ENCODE peak calls at places on chromosomes 12 and 14, in nine cellular contexts. N is cardiac muscle cell; L is CD4-positive, alpha-beta T cell; A is colonic mucosa; U is AG09309; P is right atrium auricular region; D is lower lobe of right lung; H is stomach; S is GM10248. T is an unnamed sample.
A peak's percentile ranks its signal among the peaks of the same experiment; 100 is the strongest.

GRCh38 chr12:71581206-71581605 is 82.4 kb downstream of the ZFC3H1 start:
- DNase-seq in N (no peak), L (no peak), A (no peak), U (no peak), P (no peak), D (no peak), H (no peak), S (no peak), T (no peak)

GRCh38 chr12:99746538-99746937 is 99.0 kb downstream of the GARIN6 start:
- DNase-seq in N (peak; percentile 2), L (no peak), A (no peak), U (no peak), P (no peak), D (no peak), H (no peak), S (no peak), T (no peak)

GRCh38 chr12:89472508-89472907 is 52.1 kb downstream of the GALNT4 start:
- DNase-seq in N (no peak), L (no peak), A (no peak), U (no peak), P (no peak), D (no peak), H (no peak), S (no peak), T (no peak)

GRCh38 chr12:40164034-40164433 is 58.2 kb upstream of the SLC2A13 start:
- DNase-seq in N (no peak), L (no peak), A (no peak), U (no peak), P (no peak), D (no peak), H (no peak), S (no peak), T (no peak)

GRCh38 chr14:43003845-43004244 is 1397.2 kb downstream of the LRFN5 start:
- DNase-seq in N (no peak), L (no peak), A (no peak), U (no peak), P (no peak), D (no peak), H (no peak), S (no peak), T (no peak)

GRCh38 chr12:20643822-20644221 is 51.3 kb upstream of the SLCO1C1 start:
- DNase-seq in N (no peak), L (no peak), A (no peak), U (no peak), P (no peak), D (no peak), H (no peak), S (no peak), T (no peak)

GRCh38 chr12:48285751-48286650 is 64.7 kb downstream of the ZNF641 start:
- DNase-seq in N (no peak), L (no peak), A (no peak), U (no peak), P (no peak), D (no peak), H (no peak), S (no peak), T (no peak)

GRCh38 chr12:49741882-49742620 is 694 bp downstream of the TMBIM6 start:
- DNase-seq in N (peak; percentile 85), L (peak; percentile 68), A (peak; percentile 90), U (peak; percentile 44), P (peak; percentile 93), D (peak; percentile 95), H (peak; percentile 93), S (peak; percentile 81), T (peak; percentile 87)

GRCh38 chr12:126891789-126892188 is 1375.2 kb upstream of the TMEM132C start:
- DNase-seq in N (no peak), L (no peak), A (no peak), U (no peak), P (no peak), D (no peak), H (no peak), S (no peak), T (no peak)

GRCh38 chr14:51581017-51581881 is 70.5 kb upstream of the FRMD6 start:
- DNase-seq in N (no peak), L (no peak), A (no peak), U (peak; percentile 92), P (no peak), D (no peak), H (no peak), S (no peak), T (no peak)

DNA sequence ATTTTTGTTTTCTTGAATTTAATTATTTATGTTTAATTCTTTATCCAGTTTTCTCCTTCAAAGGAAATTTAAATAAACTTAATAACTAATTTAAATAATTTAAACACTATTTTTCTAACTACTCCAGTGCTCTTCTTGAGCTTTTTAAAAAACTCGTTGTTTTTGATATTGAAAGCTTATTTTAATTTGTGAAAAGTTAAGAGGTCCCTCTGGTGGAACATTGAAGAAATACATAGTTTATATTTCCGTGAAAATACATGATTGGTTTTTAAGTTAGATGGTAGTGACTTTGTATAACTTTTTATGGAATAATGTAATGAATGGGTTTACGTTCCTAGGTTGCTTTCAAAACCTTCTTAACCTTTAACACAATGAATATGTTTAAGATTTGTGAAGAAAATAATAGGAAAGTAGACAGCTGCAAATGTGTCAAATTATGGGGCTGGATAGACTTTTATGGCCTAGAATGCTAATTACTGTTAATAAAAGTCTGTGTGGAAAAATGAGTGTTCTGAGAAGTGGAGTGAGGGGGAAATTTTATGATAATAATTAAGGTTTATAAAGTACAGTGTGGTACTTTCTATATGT is 45.9 kb upstream of the MSRB3 start:
- DNase-seq in N (no peak), L (no peak), A (no peak), U (no peak), P (no peak), D (no peak), H (no peak), S (peak; percentile 14), T (no peak)
- TF ChIP-seq CTCF in N (peak; percentile 36), L (peak; percentile 74), A (no peak), U (no peak), P (peak; percentile 65), D (peak; percentile 48), H (no peak), S (peak; percentile 12), T (peak; percentile 39)

GRCh38 chr12:52170827-52171226 is 21.0 kb downstream of the KRT80 start:
- DNase-seq in N (no peak), L (no peak), A (no peak), U (no peak), P (no peak), D (no peak), H (no peak), S (no peak), T (no peak)

GRCh38 chr12:52173526-52173925 is 18.3 kb downstream of the KRT80 start:
- DNase-seq in N (no peak), L (no peak), A (no peak), U (no peak), P (no peak), D (no peak), H (no peak), S (no peak), T (no peak)

GRCh38 chr12:52172956-52173355 is 18.9 kb downstream of the KRT80 start:
- DNase-seq in N (no peak), L (no peak), A (no peak), U (no peak), P (no peak), D (no peak), H (no peak), S (no peak), T (no peak)

GRCh38 chr12:52169886-52170285 is 21.9 kb downstream of the KRT80 start:
- DNase-seq in N (no peak), L (no peak), A (no peak), U (no peak), P (no peak), D (no peak), H (no peak), S (no peak), T (no peak)

GRCh38 chr12:52171950-52172512 is 19.8 kb downstream of the KRT80 start:
- DNase-seq in N (no peak), L (no peak), A (peak; percentile 57), U (no peak), P (no peak), D (peak; percentile 65), H (peak; percentile 61), S (no peak), T (peak; percentile 62)
- TF ChIP-seq CTCF in N (peak; percentile 41), L (no peak), A (peak; percentile 51), U (peak; percentile 44), P (peak; percentile 19), D (peak; percentile 36), H (peak; percentile 24), S (peak; percentile 14), T (peak; percentile 31)

DNA sequence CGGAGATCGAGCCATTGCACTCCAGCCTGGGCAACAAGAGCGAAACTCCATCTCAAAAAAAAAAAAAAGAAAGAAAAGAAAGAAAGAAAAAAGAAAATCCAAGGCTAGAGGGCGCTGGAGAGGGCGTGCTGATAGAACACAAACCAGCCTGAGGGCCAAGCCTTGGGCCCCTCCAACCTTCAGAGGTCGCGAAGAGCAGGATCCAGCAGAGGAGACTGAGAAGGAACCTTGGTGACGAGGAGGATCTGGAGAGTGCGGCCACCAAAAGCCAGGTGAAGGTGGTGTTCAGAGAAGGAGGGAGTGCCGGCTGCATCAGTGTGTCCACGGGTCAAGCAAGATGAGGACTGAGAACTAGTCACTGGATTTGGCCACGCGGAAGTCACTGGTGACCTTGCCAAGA is 4.1 kb upstream of the DYNC1H1 start:
- DNase-seq in N (peak; percentile 41), L (no peak), A (peak; percentile 35), U (no peak), P (no peak), D (no peak), H (no peak), S (no peak), T (no peak)
- TF ChIP-seq CTCF in N (peak; percentile 42), L (no peak), A (no peak), U (peak; percentile 60), P (peak; percentile 50), D (no peak), H (peak; percentile 16), S (peak; percentile 24), T (no peak)

GRCh38 chr14:88234442-88234841 is 88.6 kb downstream of the KCNK10 start:
- DNase-seq in N (no peak), L (no peak), A (no peak), U (no peak), P (no peak), D (no peak), H (no peak), S (no peak), T (no peak)

GRCh38 chr14:88229428-88229827 is 93.6 kb downstream of the KCNK10 start:
- DNase-seq in N (no peak), L (no peak), A (no peak), U (no peak), P (no peak), D (no peak), H (no peak), S (no peak), T (no peak)

GRCh38 chr14:88231626-88232025 is 91.4 kb downstream of the KCNK10 start:
- DNase-seq in N (no peak), L (no peak), A (no peak), U (no peak), P (no peak), D (no peak), H (no peak), S (no peak), T (no peak)

GRCh38 chr14:88232783-88233182 is 90.3 kb downstream of the KCNK10 start:
- DNase-seq in N (peak; percentile 8), L (no peak), A (no peak), U (no peak), P (no peak), D (no peak), H (no peak), S (no peak), T (no peak)

DNA sequence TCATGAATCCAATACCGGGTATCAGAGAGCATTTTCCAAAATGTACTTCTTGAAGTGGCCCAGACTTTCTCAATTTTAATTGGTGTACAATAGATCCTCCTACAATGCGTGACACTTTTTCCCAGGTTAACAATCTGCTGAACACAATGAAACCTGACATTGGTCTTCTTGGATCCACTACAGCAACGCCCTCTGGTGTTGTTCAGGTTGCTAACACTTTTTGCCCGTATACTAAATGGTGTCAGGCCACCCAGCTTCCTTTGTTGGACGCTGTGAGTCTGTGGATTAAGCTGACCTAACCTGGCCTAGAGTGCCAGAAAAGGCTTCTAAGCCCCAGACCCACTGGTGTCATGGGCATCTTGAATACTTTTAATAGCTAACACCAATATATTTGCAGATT is 89.2 kb downstream of the KCNK10 start:
- DNase-seq in N (peak; percentile 43), L (no peak), A (peak; percentile 38), U (no peak), P (no peak), D (no peak), H (no peak), S (no peak), T (no peak)
- TF ChIP-seq CTCF in N (peak; percentile 37), L (no peak), A (no peak), U (no peak), P (no peak), D (no peak), H (no peak), S (peak; percentile 20), T (no peak)

T was measured in gastrocnemius medialis.